ENCODE peak calls at places on chromosome 7, in seven cellular contexts. Z is IMR-90, J is mesendoderm, E is H1, T is neuronal stem cell, A is mesenchymal stem cell, H is trophoblast cell. Y is an unnamed sample.

GRCh38 chr7:93958216-93958615 is 36.7 kb downstream of the GNG11 start:
- DNase-seq in Z (peak; percentile 74), E (no peak), T (no peak), H (peak; percentile 40), A (no peak), J (peak; percentile 3), Y (no peak)

GRCh38 chr7:23184709-23185354 is 3.0 kb downstream of the NUP42 start:
- DNase-seq in J (peak; percentile 49), E (no peak), A (peak; percentile 65), T (no peak), Z (peak; percentile 51), H (no peak), Y (no peak)

GRCh38 chr7:104482362-104483042 is 154.1 kb downstream of the LHFPL3 start:
- DNase-seq in T (no peak), J (no peak), H (no peak), A (no peak), E (no peak), Z (no peak), Y (no peak)

GRCh38 chr7:29274156-29275017 is 79.8 kb downstream of the CHN2 start:
- DNase-seq in E (no peak), H (no peak), T (no peak), Z (no peak), J (no peak), A (no peak), Y (no peak)

GRCh38 chr7:30977896-30978564 is 14.3 kb downstream of the GHRHR start:
- DNase-seq in A (peak; percentile 15), E (peak; percentile 43), T (no peak), Z (peak; percentile 4), J (peak; percentile 61), H (no peak), Y (peak; percentile 80)

GRCh38 chr7:149573519-149573918 is 75.9 kb upstream of the ZNF746 start:
- DNase-seq in H (no peak), E (no peak), T (no peak), Z (no peak), A (no peak), J (peak; percentile 13), Y (no peak)

GRCh38 chr7:106887376-106887775 is 22.3 kb downstream of the PIK3CG start:
- DNase-seq in E (no peak), T (no peak), A (no peak), J (no peak), Z (no peak), H (no peak), Y (no peak)

GRCh38 chr7:27116019-27116411 is 13.5 kb upstream of the HOXA2 start:
- DNase-seq in Z (peak; percentile 12), E (no peak), H (no peak), A (no peak), J (no peak), T (no peak), Y (no peak)

GRCh38 chr7:14836571-14837189 is 65.9 kb downstream of the DGKB start:
- DNase-seq in J (peak; percentile 95), E (peak; percentile 29), A (peak; percentile 60), T (peak; percentile 15), H (no peak), Z (peak; percentile 75), Y (peak; percentile 80)

GRCh38 chr7:100157069-100157333 is 1.5 kb downstream of the TRAPPC14 start:
- DNase-seq in J (no peak), H (no peak), A (no peak), Z (no peak), E (no peak), T (no peak), Y (no peak)
- H2BK120ac ChIP-seq in J (no peak overlapping the region), H (no peak overlapping the region), A (no peak overlapping the region), Z (no peak overlapping the region), E (no peak overlapping the region), T (no peak overlapping the region), Y (no peak overlapping the region)

GRCh38 chr7:69311489-69311888 is 286.8 kb upstream of the AUTS2 start:
- DNase-seq in H (no peak), E (no peak), J (no peak), A (no peak), Z (no peak), T (no peak), Y (no peak)
- H3K18ac ChIP-seq in H (no peak overlapping the region), E (no peak overlapping the region), J (no peak overlapping the region), A (no peak overlapping the region), Z (no peak overlapping the region), T (no peak overlapping the region), Y (no peak overlapping the region)

GRCh38 chr7:117892821-117893220 is 19.6 kb upstream of the CTTNBP2 start:
- DNase-seq in J (no peak), A (no peak), T (no peak), Z (no peak), E (no peak), H (no peak), Y (no peak)

GRCh38 chr7:117895271-117895670 is 22.0 kb upstream of the CTTNBP2 start:
- DNase-seq in J (no peak), H (no peak), Z (no peak), A (no peak), T (no peak), E (no peak), Y (no peak)

GRCh38 chr7:117894037-117894436 is 20.8 kb upstream of the CTTNBP2 start:
- DNase-seq in T (no peak), H (no peak), Z (no peak), A (no peak), J (no peak), E (no peak), Y (no peak)

DNA sequence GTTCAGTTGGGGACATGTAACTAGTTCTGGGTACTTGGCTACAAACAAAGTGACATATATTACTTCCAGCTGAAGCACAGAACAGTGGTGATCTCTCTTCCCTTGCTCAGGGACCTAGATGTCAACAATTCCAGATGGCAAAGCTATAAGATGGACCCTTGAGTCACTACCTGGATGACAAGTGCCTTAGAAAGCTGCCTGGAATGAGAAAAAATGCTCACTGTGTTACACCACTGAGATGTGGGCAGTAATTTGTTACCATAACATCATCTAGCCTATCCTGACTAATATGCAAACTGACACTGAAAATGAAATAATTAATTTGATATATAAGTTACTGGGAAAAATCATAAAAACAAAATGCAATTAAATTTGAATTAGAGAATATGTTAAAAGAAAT is 16.4 kb upstream of the CTTNBP2 start:
- DNase-seq in J (no peak), H (peak; percentile 51), E (no peak), A (no peak), Z (no peak), T (no peak), Y (no peak)
- H2BK120ac ChIP-seq in J (no peak overlapping the region), H (no peak overlapping the region), E (no peak overlapping the region), A (no peak overlapping the region), Z (no peak overlapping the region), T (no peak overlapping the region), Y (no peak overlapping the region)

GRCh38 chr7:78203042-78203720 is 404.6 kb downstream of the PHTF2 start:
- DNase-seq in Z (peak; percentile 18), T (no peak), H (no peak), E (no peak), J (no peak), A (peak; percentile 34), Y (no peak)

GRCh38 chr7:78212476-78213060 is 414.0 kb downstream of the PHTF2 start:
- DNase-seq in A (no peak), H (no peak), J (no peak), T (no peak), Z (peak; percentile 12), E (no peak), Y (no peak)

DNA sequence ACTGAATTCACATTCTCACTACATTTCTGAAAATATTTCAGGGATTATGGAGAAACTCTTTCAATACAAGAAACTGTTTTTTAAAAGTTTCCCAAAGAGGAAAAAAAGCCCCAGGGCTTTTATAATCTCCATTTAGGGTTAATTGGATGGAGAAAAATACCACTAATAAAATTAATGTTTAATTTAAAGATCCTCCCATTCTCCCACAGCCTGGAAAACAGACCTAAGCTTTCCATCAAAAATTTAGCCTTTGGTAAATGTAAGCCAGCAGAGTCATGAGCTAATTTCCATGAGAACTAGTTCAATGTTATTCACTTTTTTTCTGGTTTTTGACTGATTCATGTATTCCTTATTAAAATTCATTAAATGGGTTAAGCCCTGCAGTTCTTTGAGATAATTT is 408.7 kb downstream of the PHTF2 start:
- DNase-seq in A (no peak), Z (no peak), J (no peak), H (no peak), E (no peak), T (no peak), Y (no peak)
- H3K18ac ChIP-seq in A (no peak overlapping the region), Z (no peak overlapping the region), J (no peak overlapping the region), H (no peak overlapping the region), E (no peak overlapping the region), T (no peak overlapping the region), Y (no peak overlapping the region)

DNA sequence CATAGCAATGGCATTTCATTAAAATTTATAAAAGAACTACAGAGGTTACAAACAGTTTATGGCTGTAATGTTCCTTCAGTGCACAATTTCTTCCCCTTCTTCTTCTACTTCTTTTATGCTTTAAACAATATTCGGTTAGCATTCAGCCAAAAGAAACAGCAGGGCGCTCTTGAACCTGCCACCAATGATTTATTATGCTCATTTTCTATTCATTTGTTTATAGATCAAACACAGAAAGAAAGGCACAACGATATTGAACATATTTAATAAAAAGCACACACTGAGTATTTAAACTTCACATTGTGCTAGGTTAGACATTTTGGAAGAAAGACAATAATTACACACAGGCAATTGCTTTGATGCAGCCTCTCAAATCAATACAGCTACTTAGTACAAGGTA is 1025.8 kb upstream of the LRRN3 start:
- DNase-seq in Z (no peak), E (no peak), A (no peak), H (no peak), J (no peak), T (no peak), Y (no peak)
- H2BK120ac ChIP-seq in Z (no peak overlapping the region), E (no peak overlapping the region), A (no peak overlapping the region), H (no peak overlapping the region), J (no peak overlapping the region), T (no peak overlapping the region), Y (no peak overlapping the region)

GRCh38 chr7:90192876-90193765 is 18.4 kb upstream of the STEAP2 start:
- DNase-seq in T (no peak), J (no peak), H (peak; percentile 7), A (no peak), Z (peak; percentile 2), E (no peak), Y (no peak)
- H3K18ac ChIP-seq in T (no peak overlapping the region), J (no peak overlapping the region), H (no peak overlapping the region), A (no peak overlapping the region), Z (no peak overlapping the region), E (no peak overlapping the region), Y (no peak overlapping the region)

GRCh38 chr7:148515728-148516715 is 74.5 kb upstream of the C7orf33 start:
- DNase-seq in J (no peak), E (no peak), T (no peak), A (no peak), Z (no peak), H (peak; percentile 87), Y (no peak)

GRCh38 chr7:148523550-148523949 is 67.0 kb upstream of the C7orf33 start:
- DNase-seq in E (no peak), A (no peak), Z (no peak), H (no peak), J (no peak), T (no peak), Y (no peak)

GRCh38 chr7:148524479-148525173 is 65.9 kb upstream of the C7orf33 start:
- DNase-seq in H (no peak), E (no peak), J (no peak), Z (no peak), A (no peak), T (no peak), Y (no peak)

DNA sequence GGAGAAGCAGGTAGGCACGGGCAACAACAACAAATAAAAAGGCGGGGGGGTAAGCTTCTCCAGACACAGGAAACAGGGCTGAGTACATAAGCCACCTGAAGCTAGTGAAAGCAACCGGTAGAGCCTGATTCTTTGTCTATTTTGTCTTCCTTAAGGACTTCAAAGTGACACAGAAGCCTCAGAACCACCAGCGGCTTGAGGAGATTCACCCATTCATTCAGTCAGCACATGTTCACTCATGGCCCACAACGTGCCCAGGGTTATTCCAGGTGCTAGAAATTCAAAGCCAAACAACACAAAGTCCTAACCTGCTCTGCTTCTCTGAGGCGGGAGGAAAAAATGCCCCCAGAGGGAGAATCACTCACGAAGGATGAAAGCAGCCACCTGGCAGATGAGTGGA is 69.3 kb upstream of the C7orf33 start:
- DNase-seq in H (peak; percentile 87), Z (no peak), J (no peak), T (no peak), A (no peak), E (no peak), Y (no peak)
- H2BK120ac ChIP-seq in H (peak overlapping the region; percentile 74), Z (no peak overlapping the region), J (no peak overlapping the region), T (no peak overlapping the region), A (no peak overlapping the region), E (no peak overlapping the region), Y (no peak overlapping the region)